ENCODE peak calls at places on chromosomes 13 and 19, in ten cellular contexts. J is A549, W is dorsolateral prefrontal cortex, S is PC-3, D is AG10803, G is foreskin fibroblast, R is tibial nerve, L is upper lobe of left lung, U is thyroid gland, O is AG04449. Y is an unnamed sample.
A peak's percentile ranks its signal among the peaks of the same experiment; 100 is the strongest.

GRCh38 chr13:89695343-89696257 is 1651.9 kb upstream of the MIR17HG start:
- DNase-seq in U (peak; percentile 31), R (no peak), O (no peak), S (peak; percentile 75), L (no peak), D (peak; percentile 8), J (peak; percentile 0), G (no peak), W (peak; percentile 27), Y (peak; percentile 69)

GRCh38 chr13:95787356-95788099 is 110.6 kb downstream of the DNAJC3 start:
- DNase-seq in J (no peak), D (peak; percentile 29), L (no peak), W (no peak), S (no peak), G (peak; percentile 6), U (no peak), O (no peak), R (no peak), Y (peak; percentile 31)

GRCh38 chr19:33796164-33797100 is at the start of gene KCTD15:
- DNase-seq in D (peak; percentile 49), O (no peak), W (no peak), G (no peak), U (peak; percentile 59), J (no peak), L (no peak), R (no peak), S (peak; percentile 16), Y (peak; percentile 60)

GRCh38 chr19:42528354-42529247 is at the start of gene CEACAM1:
- DNase-seq in L (peak; percentile 80), S (peak; percentile 35), U (peak; percentile 17), G (no peak), R (no peak), O (no peak), J (no peak), W (no peak), D (no peak), Y (peak; percentile 23)

GRCh38 chr19:3613765-3614661 is 7.3 kb upstream of the TBXA2R start:
- DNase-seq in U (no peak), G (no peak), R (no peak), O (no peak), W (no peak), L (no peak), J (no peak), D (no peak), S (no peak), Y (no peak)

GRCh38 chr13:106536244-106537034 is 977 bp upstream of the EFNB2 start:
- DNase-seq in U (peak; percentile 89), D (peak; percentile 76), R (peak; percentile 82), L (peak; percentile 89), J (peak; percentile 62), W (peak; percentile 91), G (peak; percentile 88), O (no peak), S (peak; percentile 85), Y (peak; percentile 94)

GRCh38 chr13:112532837-112533745 is 54.9 kb downstream of the TUBGCP3 start:
- DNase-seq in L (no peak), U (no peak), O (no peak), J (no peak), S (no peak), D (no peak), R (no peak), W (no peak), G (no peak), Y (peak; percentile 2)

GRCh38 chr13:51417716-51418115 is 35.1 kb downstream of the INTS6 start:
- DNase-seq in W (no peak), J (no peak), S (no peak), G (no peak), R (no peak), O (no peak), L (no peak), U (no peak), D (no peak), Y (no peak)

GRCh38 chr13:24671367-24672117 is 8.7 kb upstream of the ATP12A start:
- DNase-seq in G (peak; percentile 86), U (peak; percentile 34), J (peak; percentile 54), R (no peak), S (peak; percentile 86), D (peak; percentile 96), L (peak; percentile 45), W (peak; percentile 34), O (peak; percentile 65), Y (peak; percentile 92)

GRCh38 chr13:114275309-114275708 is 6.1 kb upstream of the UPF3A start:
- DNase-seq in D (no peak), J (no peak), O (no peak), L (no peak), W (no peak), G (no peak), S (no peak), R (no peak), U (no peak), Y (no peak)

GRCh38 chr19:30071871-30072270 is 129.8 kb downstream of the URI1 start:
- DNase-seq in G (no peak), O (no peak), R (peak; percentile 9), D (no peak), U (no peak), J (no peak), W (no peak), S (no peak), L (no peak), Y (no peak)

GRCh38 chr13:79659161-79659560 is 178.2 kb downstream of the NDFIP2 start:
- DNase-seq in J (no peak), U (no peak), L (no peak), W (no peak), R (no peak), O (no peak), S (no peak), G (peak; percentile 12), D (peak; percentile 11), Y (peak; percentile 51)

GRCh38 chr19:34232566-34233481 is 21.5 kb upstream of the GARRE1 start:
- DNase-seq in R (no peak), W (peak; percentile 51), U (peak; percentile 36), S (peak; percentile 86), O (peak; percentile 91), L (no peak), J (peak; percentile 62), D (peak; percentile 94), G (peak; percentile 86), Y (peak; percentile 94)

GRCh38 chr13:78409172-78409571 is 194.2 kb downstream of the POU4F1 start:
- DNase-seq in U (no peak), G (no peak), O (no peak), S (no peak), D (no peak), R (no peak), L (no peak), J (no peak), W (no peak), Y (no peak)
- TF ChIP-seq CTCF in U (no peak), G (no peak), O (no peak), S (no peak), D (no peak), R (no peak), L (no peak), J (no peak), W (no peak), Y (no peak)

DNA sequence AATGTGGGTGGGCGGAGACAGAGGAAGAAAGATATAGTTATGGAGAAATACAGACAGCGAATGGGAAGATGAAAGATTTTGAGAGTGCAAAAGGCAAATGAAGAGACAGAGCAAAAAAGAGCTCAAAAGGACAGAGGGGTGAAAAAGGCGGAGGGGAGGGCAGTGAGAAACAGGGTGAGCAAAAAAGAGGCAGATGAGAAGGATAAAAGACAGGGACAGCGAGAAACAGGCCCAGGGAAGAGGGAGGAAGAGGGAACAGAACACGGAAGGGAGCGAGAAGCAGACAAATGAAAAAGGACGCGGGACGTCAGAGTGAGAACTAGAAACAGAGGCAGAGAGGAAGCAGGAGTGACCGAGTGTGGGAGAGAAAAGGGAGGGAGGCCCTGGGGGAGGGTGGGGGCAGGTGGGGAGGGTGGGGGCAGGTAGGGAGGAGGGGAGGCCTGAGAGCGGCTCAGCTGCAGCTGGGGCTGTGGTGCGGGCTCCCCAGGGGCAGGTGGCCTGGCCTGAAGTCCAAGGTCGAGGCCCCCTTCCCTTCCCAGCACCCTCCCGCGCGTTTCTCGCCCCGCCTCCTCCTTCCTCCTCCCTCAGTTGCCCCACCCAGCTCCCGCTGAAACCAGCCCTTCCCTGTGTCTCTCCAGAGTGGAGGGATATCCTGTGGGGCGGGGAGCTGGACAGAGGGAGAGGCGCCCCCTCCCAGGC is 2.9 kb downstream of the KLK1 start:
- DNase-seq in O (no peak), D (no peak), W (no peak), J (no peak), L (no peak), U (no peak), G (no peak), S (no peak), R (no peak), Y (no peak)
- H3K4me3 ChIP-seq in O (no peak overlapping the region), D (no peak overlapping the region), W (no peak overlapping the region), J (no peak overlapping the region), L (no peak overlapping the region), U (no peak overlapping the region), G (no peak overlapping the region), S (no peak overlapping the region), R (no peak overlapping the region), Y (no peak overlapping the region)

GRCh38 chr19:23281663-23282276 is 31.6 kb upstream of the ZNF724 start:
- DNase-seq in R (no peak), O (no peak), G (no peak), L (no peak), S (no peak), U (no peak), D (no peak), J (no peak), W (no peak), Y (no peak)

GRCh38 chr19:23285948-23286347 is 35.8 kb upstream of the ZNF724 start:
- DNase-seq in J (no peak), U (no peak), O (no peak), L (no peak), W (no peak), D (no peak), G (no peak), R (no peak), S (no peak), Y (no peak)

GRCh38 chr19:23287620-23288019 is 37.4 kb upstream of the ZNF724 start:
- DNase-seq in D (no peak), J (no peak), W (no peak), R (no peak), U (no peak), O (no peak), L (no peak), S (no peak), G (no peak), Y (no peak)

GRCh38 chr19:23283925-23284324 is 33.7 kb upstream of the ZNF724 start:
- DNase-seq in R (no peak), U (peak; percentile 50), J (no peak), G (peak; percentile 10), W (peak; percentile 24), S (peak; percentile 24), D (peak; percentile 18), O (no peak), L (peak; percentile 48), Y (peak; percentile 65)

GRCh38 chr19:23286477-23286876 is 36.3 kb upstream of the ZNF724 start:
- DNase-seq in S (no peak), U (no peak), W (no peak), R (no peak), O (no peak), D (no peak), J (no peak), G (no peak), L (no peak), Y (no peak)
- TF ChIP-seq CTCF in S (peak; percentile 41), U (no peak), W (no peak), R (no peak), O (no peak), D (peak; percentile 7), J (no peak), G (no peak), L (no peak), Y (peak; percentile 38)

DNA sequence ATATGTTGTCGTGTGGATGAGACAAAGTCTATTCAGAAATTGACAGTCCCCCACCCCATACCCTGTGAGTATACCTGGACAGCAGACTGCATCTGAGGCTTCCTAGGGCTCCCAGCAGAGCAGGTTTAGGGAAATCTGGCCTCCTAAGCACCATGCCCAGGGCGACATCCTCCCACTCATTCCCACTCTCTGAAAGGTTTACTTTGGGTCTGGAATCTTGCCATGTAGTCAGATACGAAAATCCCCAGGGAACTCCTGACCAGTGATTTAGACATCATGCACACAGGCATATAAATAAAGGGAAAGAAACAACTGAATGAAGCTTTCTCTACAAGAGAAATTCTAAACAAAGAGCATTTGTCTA is 717 bp upstream of the NALCN start:
- DNase-seq in D (no peak), G (no peak), O (no peak), J (peak; percentile 9), R (no peak), W (no peak), L (no peak), S (peak; percentile 91), U (peak; percentile 8), Y (peak; percentile 69)
- H3K4me3 ChIP-seq in D (peak overlapping the region; percentile 69), G (peak overlapping the region; percentile 60), O (peak overlapping the region; percentile 64), J (peak overlapping the region; percentile 65), R (peak overlapping the region; percentile 45), W (peak overlapping the region; percentile 73), L (no peak overlapping the region), S (peak overlapping the region; percentile 91), U (no peak overlapping the region), Y (peak overlapping the region; percentile 67)